ENCODE peak calls at places on chromosomes 7 and 10, in ten cellular contexts. Q is lower leg skin; N is cardiac muscle cell; P is SHP77 treated with DMSO at 0.1 percent for 48 hours; K is AML-193; H is tibial nerve; B is psoas muscle; F is epithelial cell of esophagus; E is activated CD4-positive, alpha-beta T cell treated with anti-CD3 and anti-CD28 coated beads for 48 hours; C is NCI-H1436. R is an unnamed sample.
A peak's percentile ranks its signal among the peaks of the same experiment; 100 is the strongest.

GRCh38 chr7:117132385-117133120 is 179.3 kb downstream of the ST7 start:
- DNase-seq in Q (no peak), N (no peak), P (no peak), K (no peak), H (no peak), B (no peak), F (peak; percentile 95), E (no peak), C (no peak), R (no peak)

GRCh38 chr7:56040691-56041090 is 10.6 kb downstream of the PSPH start:
- DNase-seq in Q (no peak), N (no peak), P (no peak), K (no peak), H (no peak), B (no peak), F (no peak), E (no peak), C (no peak), R (no peak)

GRCh38 chr7:23418046-23418445 is 52.2 kb downstream of the IGF2BP3 start:
- DNase-seq in Q (no peak), N (no peak), P (no peak), K (no peak), H (no peak), B (no peak), F (peak; percentile 77), E (no peak), C (no peak), R (no peak)

GRCh38 chr10:78209987-78210386 is 176.3 kb downstream of the RPS24 start:
- DNase-seq in Q (no peak), N (no peak), P (no peak), K (no peak), H (no peak), B (no peak), F (no peak), E (no peak), C (no peak), R (no peak)

GRCh38 chr10:132109341-132110072 is 43.8 kb downstream of the JAKMIP3 start:
- DNase-seq in Q (no peak), N (no peak), P (no peak), K (no peak), H (no peak), B (peak; percentile 59), F (no peak), E (no peak), C (no peak), R (peak; percentile 33)

GRCh38 chr10:102150970-102151773 is 1.0 kb upstream of the NOLC1 start:
- DNase-seq in Q (no peak), N (no peak), P (no peak), K (no peak), H (no peak), B (no peak), F (peak; percentile 79), E (no peak), C (no peak), R (no peak)

GRCh38 chr7:149144996-149145850 is 2.0 kb upstream of the ZNF398 start:
- DNase-seq in Q (peak; percentile 49), N (no peak), P (no peak), K (no peak), H (no peak), B (no peak), F (peak; percentile 98), E (no peak), C (no peak), R (no peak)

GRCh38 chr10:9015005-9015404 is 960.5 kb downstream of the GATA3 start:
- DNase-seq in Q (no peak), N (no peak), P (no peak), K (no peak), H (no peak), B (no peak), F (no peak), E (no peak), C (no peak), R (no peak)

GRCh38 chr10:110706690-110707098 is 62.6 kb downstream of the RBM20 start:
- DNase-seq in Q (no peak), N (no peak), P (no peak), K (no peak), H (no peak), B (no peak), F (no peak), E (no peak), C (no peak), R (no peak)

GRCh38 chr10:74067373-74068370 is 69.8 kb downstream of the VCL start:
- DNase-seq in Q (no peak), N (no peak), P (no peak), K (peak; percentile 57), H (no peak), B (no peak), F (peak; percentile 30), E (no peak), C (no peak), R (no peak)

GRCh38 chr10:127916826-127917225 is 9.9 kb downstream of the PTPRE start:
- DNase-seq in Q (no peak), N (no peak), P (no peak), K (no peak), H (no peak), B (no peak), F (no peak), E (no peak), C (no peak), R (no peak)

GRCh38 chr7:29989257-29989995 is at the start of gene SCRN1:
- DNase-seq in Q (no peak), N (peak; percentile 69), P (peak; percentile 33), K (no peak), H (peak; percentile 27), B (peak; percentile 58), F (peak; percentile 36), E (peak; percentile 18), C (peak; percentile 56), R (no peak)

GRCh38 chr7:157767466-157767865 is 430.7 kb downstream of the DNAJB6 start:
- DNase-seq in Q (no peak), N (no peak), P (no peak), K (no peak), H (no peak), B (no peak), F (no peak), E (no peak), C (no peak), R (no peak)

GRCh38 chr10:11245510-11245909 is 227.8 kb downstream of the CELF2 start:
- DNase-seq in Q (no peak), N (no peak), P (no peak), K (no peak), H (no peak), B (no peak), F (peak; percentile 30), E (peak; percentile 37), C (peak; percentile 74), R (no peak)

GRCh38 chr7:37826825-37827224 is 21.6 kb upstream of the NME8 start:
- DNase-seq in Q (no peak), N (no peak), P (no peak), K (no peak), H (no peak), B (no peak), F (no peak), E (no peak), C (no peak), R (no peak)

GRCh38 chr10:13118784-13119133 is 18.8 kb downstream of the OPTN start:
- DNase-seq in Q (no peak), N (no peak), P (no peak), K (no peak), H (no peak), B (no peak), F (no peak), E (no peak), C (no peak), R (no peak)

GRCh38 chr7:152341039-152341913 is 94.5 kb downstream of the KMT2C start:
- DNase-seq in Q (peak; percentile 20), N (peak; percentile 46), P (no peak), K (peak; percentile 42), H (no peak), B (no peak), F (peak; percentile 67), E (no peak), C (no peak), R (no peak)

GRCh38 chr7:112792431-112792830 is 2.2 kb upstream of the TMEM168 start:
- DNase-seq in Q (no peak), N (no peak), P (no peak), K (no peak), H (no peak), B (no peak), F (no peak), E (no peak), C (no peak), R (no peak)

GRCh38 chr7:15914611-15915010 is 228.1 kb upstream of the MEOX2 start:
- DNase-seq in Q (no peak), N (no peak), P (no peak), K (no peak), H (no peak), B (no peak), F (no peak), E (no peak), C (no peak), R (no peak)

GRCh38 chr7:44867073-44867990 is 18.0 kb downstream of the PURB start:
- DNase-seq in Q (peak; percentile 62), N (no peak), P (peak; percentile 47), K (no peak), H (no peak), B (no peak), F (peak; percentile 89), E (peak; percentile 38), C (no peak), R (no peak)

GRCh38 chr7:71784781-71785180 is 627.4 kb downstream of the CALN1 start:
- DNase-seq in Q (no peak), N (no peak), P (no peak), K (no peak), H (no peak), B (no peak), F (no peak), E (no peak), C (no peak), R (no peak)

GRCh38 chr7:157253850-157254249 is 83.0 kb upstream of the DNAJB6 start:
- DNase-seq in Q (no peak), N (no peak), P (peak; percentile 62), K (no peak), H (no peak), B (peak; percentile 85), F (peak; percentile 72), E (no peak), C (peak; percentile 77), R (peak; percentile 84)

GRCh38 chr7:22657479-22657878 is 69.5 kb upstream of the IL6 start:
- DNase-seq in Q (no peak), N (no peak), P (no peak), K (no peak), H (no peak), B (no peak), F (no peak), E (no peak), C (no peak), R (no peak)

GRCh38 chr7:46282155-46282554 is 361.1 kb upstream of the IGFBP3 start:
- DNase-seq in Q (no peak), N (no peak), P (no peak), K (no peak), H (no peak), B (no peak), F (no peak), E (no peak), C (no peak), R (no peak)

GRCh38 chr7:144842377-144842851 is 6.6 kb upstream of the TPK1 start:
- DNase-seq in Q (peak; percentile 55), N (no peak), P (no peak), K (peak; percentile 90), H (no peak), B (no peak), F (peak; percentile 91), E (peak; percentile 50), C (no peak), R (no peak)

GRCh38 chr7:95899919-95900513 is 127.7 kb downstream of the DYNC1I1 start:
- DNase-seq in Q (no peak), N (peak; percentile 6), P (no peak), K (peak; percentile 85), H (no peak), B (no peak), F (no peak), E (no peak), C (no peak), R (no peak)

GRCh38 chr10:58919927-58920654 is 256.4 kb upstream of the PHYHIPL start:
- DNase-seq in Q (no peak), N (no peak), P (no peak), K (no peak), H (no peak), B (no peak), F (peak; percentile 94), E (no peak), C (peak; percentile 81), R (no peak)

GRCh38 chr7:104552102-104552501 is 223.7 kb downstream of the LHFPL3 start:
- DNase-seq in Q (no peak), N (peak; percentile 85), P (no peak), K (peak; percentile 7), H (peak; percentile 22), B (no peak), F (peak; percentile 70), E (peak; percentile 36), C (no peak), R (peak; percentile 55)